ENCODE peak calls at places on chromosomes 12 and 14, in six cellular contexts. M is neural progenitor cell, Z is PC-3, L is OCI-LY7, U is GM12878, P is endothelial cell of umbilical vein. D is an unnamed sample.

GRCh38 chr12:27969011-27969900 is 3.3 kb downstream of the PTHLH start:
- DNase-seq in P (peak; percentile 43), U (no peak), Z (peak; percentile 95), M (peak; percentile 54), L (no peak), D (peak; percentile 30)

GRCh38 chr14:100212476-100213333 is 26.2 kb upstream of the YY1 start:
- DNase-seq in Z (no peak), L (no peak), U (no peak), P (no peak), M (no peak), D (no peak)

GRCh38 chr14:96575233-96575632 is 73.1 kb downstream of the PAPOLA start:
- DNase-seq in L (no peak), P (no peak), M (no peak), Z (no peak), U (no peak), D (no peak)

GRCh38 chr12:5499566-5500325 is 67.8 kb downstream of the NTF3 start:
- DNase-seq in L (no peak), Z (no peak), P (no peak), M (no peak), U (no peak), D (peak; percentile 63)

GRCh38 chr12:124792961-124793441 is 70.7 kb downstream of the SCARB1 start:
- DNase-seq in P (no peak), U (no peak), L (no peak), M (no peak), Z (no peak), D (no peak)

GRCh38 chr12:27542628-27543027 is 18.6 kb downstream of the PPFIBP1 start:
- DNase-seq in P (no peak), Z (no peak), L (no peak), M (no peak), U (no peak), D (peak; percentile 66)

GRCh38 chr14:77376380-77376770 is 519 bp downstream of the TMED8 start:
- DNase-seq in M (peak; percentile 43), P (peak; percentile 17), Z (peak; percentile 27), L (peak; percentile 44), U (no peak), D (no peak)

GRCh38 chr12:89685363-89685972 is 23.2 kb downstream of the ATP2B1 start:
- DNase-seq in L (no peak), P (no peak), U (no peak), M (no peak), Z (no peak), D (no peak)

GRCh38 chr14:90140298-90140955 is 78.6 kb downstream of the KCNK13 start:
- DNase-seq in Z (peak; percentile 59), P (peak; percentile 62), L (no peak), M (no peak), U (no peak), D (no peak)

DNA sequence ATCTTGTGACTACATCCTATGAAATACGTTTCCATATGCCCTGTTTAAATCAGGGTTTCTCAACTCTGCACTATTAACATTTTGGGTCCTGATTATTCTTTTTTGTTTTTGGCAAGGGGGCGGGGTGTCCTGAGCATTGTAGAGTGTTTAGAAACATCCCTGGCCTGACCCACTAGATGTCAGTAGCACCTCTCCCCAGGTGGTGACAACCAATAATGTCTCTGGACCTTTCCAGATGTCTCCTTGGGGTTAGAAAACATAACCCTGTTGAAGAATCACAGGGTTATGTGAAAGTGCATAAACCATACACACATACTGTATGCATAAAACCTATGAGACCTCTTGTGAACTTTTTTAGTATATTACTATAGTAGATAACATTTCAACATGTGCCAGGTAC is 1.4 kb downstream of the ACAD10 start:
- DNase-seq in Z (peak; percentile 43), P (peak; percentile 7), M (no peak), U (peak; percentile 5), L (peak; percentile 77), D (peak; percentile 13)
- H3K4me2 ChIP-seq in Z (peak overlapping the region; percentile 90), P (no peak overlapping the region), M (peak overlapping the region; percentile 91), U (peak overlapping the region; percentile 100), L (peak overlapping the region; percentile 92), D (peak overlapping the region; percentile 90)

DNA sequence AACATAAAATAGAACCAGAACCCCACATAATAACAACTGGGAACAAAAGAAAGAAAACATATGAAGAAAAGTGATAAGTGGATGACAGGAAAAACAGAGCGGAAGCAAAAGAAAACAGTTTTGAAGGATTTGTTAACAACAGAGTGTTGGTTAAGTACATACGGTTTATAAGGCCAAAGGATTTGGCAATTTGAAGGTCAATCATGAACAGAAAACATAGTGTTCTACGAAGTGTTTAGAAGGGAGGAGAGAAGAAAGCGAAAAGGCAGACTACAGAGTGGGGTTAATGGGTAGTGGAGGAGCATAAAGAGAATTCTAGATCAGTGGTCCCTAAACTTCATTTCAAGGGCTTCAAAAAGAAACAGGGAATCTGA is 3.9 kb upstream of the AP4S1 start:
- DNase-seq in P (no peak), Z (no peak), L (no peak), U (no peak), M (no peak), D (no peak)
- H4K20me1 ChIP-seq in P (peaks cover 16% of the 10 kb centered on the region), Z (peaks cover 33% of the 10 kb centered on the region), L (peaks cover 27% of the 10 kb centered on the region), U (no peaks in the 10 kb centered on the region), M (peaks cover 81% of the 10 kb centered on the region), D (peaks cover 66% of the 10 kb centered on the region)

DNA sequence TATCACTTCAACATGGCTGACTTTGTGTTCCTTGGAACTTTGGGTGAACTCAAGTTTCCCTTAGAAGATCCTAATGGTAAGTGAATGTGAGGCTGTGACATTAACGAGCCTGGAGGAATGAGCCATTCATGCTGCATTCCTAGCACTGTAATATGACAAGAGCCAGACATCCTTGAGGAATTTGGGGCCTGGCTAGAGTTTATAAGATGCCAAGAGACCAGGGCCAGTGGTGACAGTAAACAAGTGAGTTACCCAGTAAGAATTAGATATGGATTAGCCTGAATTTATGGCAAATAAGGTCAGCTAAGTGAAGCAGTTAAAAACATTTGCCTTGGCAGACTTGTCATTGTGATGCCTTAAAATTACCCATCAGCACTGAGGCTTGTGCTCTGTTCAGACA is 232.4 kb downstream of the AKAP6 start:
- DNase-seq in L (no peak), Z (peak; percentile 85), U (no peak), M (peak; percentile 17), P (no peak), D (peak; percentile 35)
- H3K27ac ChIP-seq in L (no peak overlapping the region), Z (no peak overlapping the region), U (no peak overlapping the region), M (no peak overlapping the region), P (no peak overlapping the region), D (peak overlapping the region; percentile 36)

DNA sequence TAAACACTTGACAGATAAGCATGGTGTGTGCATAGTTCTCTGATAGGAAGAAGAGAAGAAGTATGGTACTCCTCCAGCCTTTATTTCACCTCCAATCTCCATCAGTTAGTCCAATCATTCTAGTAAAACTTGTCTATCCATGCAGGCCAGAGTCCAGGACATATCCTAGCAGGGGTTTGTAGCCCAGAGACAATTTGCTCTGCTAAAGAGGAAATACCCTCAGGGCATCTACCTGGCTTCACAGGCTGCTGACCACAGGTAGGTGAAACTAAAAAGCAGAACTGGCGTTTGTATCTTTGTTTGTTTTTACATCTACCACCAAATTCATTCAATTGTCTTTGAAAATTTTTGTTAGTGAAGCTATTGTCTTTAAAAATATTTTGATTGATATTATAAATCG is 717.6 kb downstream of the FSCB start:
- DNase-seq in U (no peak), L (no peak), Z (peak; percentile 47), P (no peak), M (no peak), D (no peak)
- H3K4me2 ChIP-seq in U (no peak overlapping the region), L (no peak overlapping the region), Z (no peak overlapping the region), P (no peak overlapping the region), M (no peak overlapping the region), D (no peak overlapping the region)

GRCh38 chr12:116122639-116123038 is 154.9 kb downstream of the MED13L start:
- DNase-seq in Z (no peak), L (no peak), M (peak; percentile 20), P (no peak), U (no peak), D (no peak)
- H4K20me1 ChIP-seq in Z (peaks cover 71% of the 10 kb centered on the region), L (peaks cover 30% of the 10 kb centered on the region), M (peaks cover 90% of the 10 kb centered on the region), P (peaks cover 4% of the 10 kb centered on the region), U (no peaks in the 10 kb centered on the region), D (peaks cover 85% of the 10 kb centered on the region)

DNA sequence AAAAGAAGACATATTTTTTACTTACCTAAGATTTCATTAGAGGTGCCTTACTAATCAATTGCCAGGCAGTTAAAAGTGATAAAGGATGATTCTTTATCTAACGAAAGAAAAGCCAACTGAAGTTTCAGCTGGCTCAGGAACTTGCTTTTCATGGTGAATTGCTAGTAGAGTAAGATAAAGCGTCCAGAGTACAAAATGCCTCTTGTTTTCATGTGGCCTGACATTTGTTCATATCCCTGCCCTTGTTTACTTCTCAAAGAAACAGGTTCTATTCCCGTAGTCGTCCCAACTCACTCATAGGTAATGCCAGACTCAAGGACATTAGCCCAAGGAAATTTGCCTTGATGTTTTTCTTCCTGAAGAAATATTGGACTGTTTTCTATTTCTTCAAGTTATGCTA is 420.8 kb downstream of the RAD51B start:
- DNase-seq in M (no peak), Z (no peak), L (no peak), P (no peak), U (no peak), D (no peak)
- H3K27ac ChIP-seq in M (no peak overlapping the region), Z (no peak overlapping the region), L (no peak overlapping the region), P (no peak overlapping the region), U (no peak overlapping the region), D (peak overlapping the region; percentile 90)

GRCh38 chr12:7935773-7936581 is at the start of gene SLC2A3:
- DNase-seq in U (peak; percentile 65), P (peak; percentile 85), Z (no peak), L (peak; percentile 79), M (peak; percentile 72), D (peak; percentile 76)

GRCh38 chr12:7940906-7941305 is 4.9 kb upstream of the SLC2A3 start:
- DNase-seq in P (no peak), L (no peak), Z (no peak), M (no peak), U (no peak), D (no peak)

GRCh38 chr12:7935464-7935772 is 569 bp downstream of the SLC2A3 start:
- DNase-seq in P (no peak), Z (no peak), M (peak; percentile 17), U (no peak), L (no peak), D (no peak)

GRCh38 chr12:7934560-7935463 is 1.2 kb downstream of the SLC2A3 start:
- DNase-seq in Z (no peak), U (no peak), P (peak; percentile 7), M (peak; percentile 38), L (no peak), D (no peak)

GRCh38 chr12:7937867-7938506 is 2.0 kb upstream of the SLC2A3 start:
- DNase-seq in Z (no peak), U (no peak), L (no peak), P (peak; percentile 53), M (no peak), D (no peak)
- H3K4me2 ChIP-seq in Z (no peak overlapping the region), U (no peak overlapping the region), L (no peak overlapping the region), P (peak overlapping the region; percentile 69), M (peak overlapping the region; percentile 4), D (peak overlapping the region; percentile 19)

DNA sequence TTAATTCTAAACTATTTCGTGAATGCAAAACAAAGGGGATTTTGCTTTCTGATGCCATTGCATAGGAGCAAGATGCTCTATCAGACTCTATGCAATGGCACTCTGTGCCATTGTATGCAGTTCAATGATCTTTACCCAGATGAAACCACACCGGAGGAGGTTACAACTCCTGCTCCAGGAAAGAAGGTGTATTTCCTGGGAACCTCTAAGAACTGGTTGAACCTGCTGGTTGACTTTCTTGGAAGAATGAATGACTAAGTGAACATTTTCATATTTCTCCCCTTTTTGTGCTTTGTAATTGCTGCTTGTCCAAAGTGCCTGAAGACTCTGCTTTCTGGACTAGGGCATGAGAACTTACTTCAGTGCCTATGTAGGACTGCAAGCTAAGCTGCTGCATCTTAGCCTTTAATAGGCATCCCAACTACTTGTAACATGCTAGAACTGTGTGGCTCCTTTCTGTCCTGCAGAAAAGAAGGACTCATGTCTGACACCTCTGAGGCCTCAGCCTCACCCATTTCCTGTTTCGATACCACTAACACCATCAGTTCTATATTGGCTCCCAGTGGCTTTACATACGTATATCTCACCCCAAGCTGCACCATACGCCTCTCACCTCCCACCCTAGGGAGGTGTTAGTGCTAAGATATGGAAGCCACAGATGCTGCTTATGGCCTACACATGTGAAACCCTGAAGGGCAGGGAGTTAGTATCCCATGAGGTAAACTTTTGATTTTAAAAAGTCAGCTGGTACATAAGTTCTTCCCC is 193.5 kb upstream of the CNOT2 start:
- DNase-seq in M (no peak), Z (peak; percentile 96), P (no peak), U (peak; percentile 68), L (peak; percentile 26), D (peak; percentile 57)
- H4K20me1 ChIP-seq in M (no peaks in the 10 kb centered on the region), Z (no peaks in the 10 kb centered on the region), P (no peaks in the 10 kb centered on the region), U (no peaks in the 10 kb centered on the region), L (no peaks in the 10 kb centered on the region), D (no peaks in the 10 kb centered on the region)

D was measured in hepatocyte.